ENCODE peak calls at places on chromosomes 2 and 18, in eight cellular contexts. L is WERI-Rb-1, U is adrenal gland, E is H9, H is astrocyte of the spinal cord, P is neural progenitor cell, J is body of pancreas, Y is AG09319. X is an unnamed sample.

GRCh38 chr18:66682855-66683322 is 79.0 kb upstream of the CDH19 start:
- DNase-seq in H (peak), Y (no peak), E (no peak), P (peak), J (peak), L (no peak), U (peak), X (no peak)

GRCh38 chr2:71782323-71782722 is 329.0 kb downstream of the DYSF start:
- DNase-seq in P (no peak), E (no peak), H (no peak), L (no peak), J (no peak), U (no peak), Y (no peak), X (no peak)

GRCh38 chr2:64779117-64779690 is 125.5 kb upstream of the SERTAD2 start:
- DNase-seq in Y (no peak), J (no peak), U (peak), H (peak), P (no peak), L (no peak), E (no peak), X (peak)

GRCh38 chr2:189821953-189822748 is 37.9 kb downstream of the PMS1 start:
- DNase-seq in L (no peak), P (no peak), J (no peak), Y (peak), E (no peak), H (peak), U (no peak), X (no peak)

GRCh38 chr2:79860233-79861058 is 347.6 kb downstream of the CTNNA2 start:
- DNase-seq in P (peak), L (peak), U (no peak), Y (no peak), J (peak), H (peak), E (no peak), X (peak)

GRCh38 chr2:12620759-12621158 is 96.0 kb upstream of the TRIB2 start:
- DNase-seq in Y (no peak), H (no peak), P (no peak), L (no peak), J (no peak), U (no peak), E (no peak), X (no peak)

GRCh38 chr2:52717836-52718235 is 1049.8 kb upstream of the CHAC2 start:
- DNase-seq in P (no peak), U (no peak), H (no peak), L (no peak), J (no peak), E (no peak), Y (no peak), X (no peak)

GRCh38 chr2:30772021-30772705 is 35.1 kb downstream of the CAPN13 start:
- DNase-seq in L (no peak), Y (no peak), H (no peak), J (no peak), U (peak), P (no peak), E (peak), X (no peak)

GRCh38 chr2:189698020-189698887 is 23.8 kb downstream of the ANKAR start:
- DNase-seq in Y (peak), H (peak), U (peak), E (peak), L (peak), J (peak), P (peak), X (peak)

GRCh38 chr2:146239392-146240135 is 1605.3 kb upstream of the ACVR2A start:
- DNase-seq in Y (no peak), J (no peak), P (no peak), L (no peak), H (peak), E (no peak), U (no peak), X (no peak)

GRCh38 chr2:39620067-39620466 is 45.6 kb upstream of the TMEM178A start:
- DNase-seq in J (peak), U (peak), Y (peak), P (no peak), H (peak), E (no peak), L (no peak), X (peak)

GRCh38 chr2:75582840-75583239 is 22.1 kb upstream of the EVA1A start:
- DNase-seq in E (no peak), L (no peak), H (no peak), U (no peak), P (no peak), J (no peak), Y (no peak), X (peak)

GRCh38 chr2:38907743-38908562 is 18.3 kb downstream of the ARHGEF33 start:
- DNase-seq in P (no peak), E (no peak), J (no peak), L (no peak), H (no peak), Y (no peak), U (peak), X (peak)

GRCh38 chr2:181784556-181784955 is 104.2 kb upstream of the NEUROD1 start:
- DNase-seq in U (no peak), P (no peak), J (no peak), Y (no peak), H (peak), E (no peak), L (no peak), X (peak)

GRCh38 chr2:213152065-213152794 is 818 bp upstream of the IKZF2 start:
- DNase-seq in Y (peak), J (peak), L (peak), P (peak), U (peak), H (peak), E (peak), X (peak)

GRCh38 chr18:48931680-48932461 is 18.9 kb downstream of the SMAD7 start:
- DNase-seq in Y (no peak), L (no peak), U (no peak), E (no peak), J (peak), P (no peak), H (no peak), X (no peak)

GRCh38 chr2:28428486-28428885 is 35.8 kb downstream of the FOSL2 start:
- DNase-seq in U (no peak), E (no peak), L (no peak), J (no peak), H (no peak), P (no peak), Y (no peak), X (no peak)

GRCh38 chr2:28427741-28428412 is 35.2 kb downstream of the FOSL2 start:
- DNase-seq in E (no peak), P (no peak), U (no peak), Y (no peak), L (no peak), H (no peak), J (no peak), X (no peak)

GRCh38 chr2:28430790-28431418 is 38.2 kb downstream of the FOSL2 start:
- DNase-seq in L (no peak), J (no peak), H (no peak), E (no peak), P (no peak), U (no peak), Y (no peak), X (no peak)

GRCh38 chr2:28430377-28430765 is 37.7 kb downstream of the FOSL2 start:
- DNase-seq in L (no peak), P (no peak), E (no peak), J (no peak), Y (no peak), H (no peak), U (no peak), X (no peak)

GRCh38 chr2:28429636-28430376 is 37.1 kb downstream of the FOSL2 start:
- DNase-seq in Y (no peak), H (no peak), E (no peak), P (no peak), J (peak), L (no peak), U (no peak), X (no peak)
- TF ChIP-seq CTCF in Y (no peak), H (no peak), E (no peak), P (no peak), J (no peak), L (no peak), U (no peak), X (no peak)

GRCh38 chr2:171393487-171393886 is 40.3 kb downstream of the METTL8 start:
- DNase-seq in L (no peak), Y (no peak), E (no peak), H (no peak), U (no peak), P (no peak), J (no peak), X (no peak)
- TF ChIP-seq CTCF in L (no peak), Y (no peak), E (no peak), H (no peak), U (no peak), P (no peak), J (no peak), X (no peak)

GRCh38 chr18:64115906-64116305 is 33.0 kb downstream of the LINC00305 start:
- DNase-seq in U (no peak), L (no peak), J (no peak), Y (no peak), H (no peak), E (no peak), P (no peak), X (no peak)

GRCh38 chr18:64116806-64117205 is 32.1 kb downstream of the LINC00305 start:
- DNase-seq in H (no peak), E (no peak), U (no peak), Y (no peak), L (no peak), J (no peak), P (peak), X (no peak)

GRCh38 chr18:64119916-64120315 is 29.0 kb downstream of the LINC00305 start:
- DNase-seq in U (no peak), E (no peak), Y (no peak), L (no peak), P (no peak), H (peak), J (no peak), X (peak)
- TF ChIP-seq CTCF in U (no peak), E (peak), Y (no peak), L (no peak), P (peak), H (peak), J (peak), X (peak)

GRCh38 chr2:42598656-42599267 is 30.3 kb downstream of the MTA3 start:
- DNase-seq in E (no peak), U (no peak), H (no peak), L (no peak), P (no peak), Y (no peak), J (no peak), X (peak)
- TF ChIP-seq CTCF in E (peak), U (no peak), H (no peak), L (peak), P (peak), Y (no peak), J (no peak), X (peak)